ENCODE peak calls at places on chromosomes 11 and 22, in five cellular contexts. One of them, this sample, is unnamed. For H3K9me3, the result is how much of the 10 kb centered on the place peaks cover.

GRCh38 chr11:75921808-75922207 is 106.8 kb downstream of the UVRAG start:
- DNase-seq in CD8-positive, alpha-beta memory T cell: no peak
- DNase-seq in mucosa of descending colon: no peak
- DNase-seq in lower lobe of right lung: no peak
- DNase-seq in HCT116: no peak
- DNase-seq in this sample: no peak

GRCh38 chr11:111963786-111964385 is 26.7 kb downstream of the DIXDC1 start:
- DNase-seq in CD8-positive, alpha-beta memory T cell: no peak
- DNase-seq in HCT116: no peak
- DNase-seq in mucosa of descending colon: no peak
- DNase-seq in lower lobe of right lung: no peak
- DNase-seq in this sample: no peak

GRCh38 chr22:23218867-23219251 is 38.5 kb downstream of the BCR start:
- DNase-seq in lower lobe of right lung: peak
- DNase-seq in CD8-positive, alpha-beta memory T cell: no peak
- DNase-seq in HCT116: no peak
- DNase-seq in mucosa of descending colon: peak
- DNase-seq in this sample: no peak

GRCh38 chr11:71209656-71210055 is 42.7 kb downstream of the SHANK2 start:
- DNase-seq in HCT116: no peak
- DNase-seq in mucosa of descending colon: no peak
- DNase-seq in CD8-positive, alpha-beta memory T cell: no peak
- DNase-seq in lower lobe of right lung: no peak
- DNase-seq in this sample: no peak

GRCh38 chr11:102849319-102849718 is 5.9 kb upstream of the MMP3 start:
- DNase-seq in mucosa of descending colon: no peak
- DNase-seq in lower lobe of right lung: no peak
- DNase-seq in HCT116: no peak
- DNase-seq in CD8-positive, alpha-beta memory T cell: no peak
- DNase-seq in this sample: no peak

GRCh38 chr11:12599408-12600143 is 74.6 kb upstream of the TEAD1 start:
- DNase-seq in lower lobe of right lung: peak
- DNase-seq in CD8-positive, alpha-beta memory T cell: peak
- DNase-seq in HCT116: peak
- DNase-seq in mucosa of descending colon: peak
- DNase-seq in this sample: peak

GRCh38 chr22:35409783-35410662 is 10.1 kb downstream of the MCM5 start:
- DNase-seq in CD8-positive, alpha-beta memory T cell: no peak
- DNase-seq in HCT116: no peak
- DNase-seq in mucosa of descending colon: no peak
- DNase-seq in lower lobe of right lung: peak
- DNase-seq in this sample: no peak

GRCh38 chr22:35838849-35839646 is 121.4 kb downstream of the APOL5 start:
- DNase-seq in lower lobe of right lung: no peak
- DNase-seq in mucosa of descending colon: peak
- DNase-seq in HCT116: peak
- DNase-seq in CD8-positive, alpha-beta memory T cell: no peak
- DNase-seq in this sample: no peak

GRCh38 chr11:119106564-119107537 is at the start of gene C2CD2L:
- DNase-seq in CD8-positive, alpha-beta memory T cell: peak
- DNase-seq in lower lobe of right lung: peak
- DNase-seq in mucosa of descending colon: peak
- DNase-seq in HCT116: peak
- DNase-seq in this sample: no peak

GRCh38 chr11:112564228-112564955 is 303.7 kb upstream of the PLET1 start:
- DNase-seq in CD8-positive, alpha-beta memory T cell: no peak
- DNase-seq in mucosa of descending colon: peak
- DNase-seq in HCT116: no peak
- DNase-seq in lower lobe of right lung: no peak
- DNase-seq in this sample: no peak

GRCh38 chr11:46309669-46310288 is 32.3 kb downstream of the CREB3L1 start:
- DNase-seq in HCT116: peak
- DNase-seq in mucosa of descending colon: no peak
- DNase-seq in CD8-positive, alpha-beta memory T cell: no peak
- DNase-seq in lower lobe of right lung: no peak
- DNase-seq in this sample: no peak

GRCh38 chr11:106999203-106999602 is 19.1 kb downstream of the GUCY1A2 start:
- DNase-seq in mucosa of descending colon: no peak
- DNase-seq in HCT116: no peak
- DNase-seq in lower lobe of right lung: no peak
- DNase-seq in CD8-positive, alpha-beta memory T cell: no peak
- DNase-seq in this sample: no peak

GRCh38 chr11:120386774-120387371 is 50.7 kb downstream of the ARHGEF12 start:
- DNase-seq in HCT116: no peak
- DNase-seq in mucosa of descending colon: no peak
- DNase-seq in CD8-positive, alpha-beta memory T cell: no peak
- DNase-seq in lower lobe of right lung: no peak
- DNase-seq in this sample: no peak

GRCh38 chr11:124643605-124644425 is 21.2 kb downstream of the TBRG1 start:
- DNase-seq in CD8-positive, alpha-beta memory T cell: no peak
- DNase-seq in HCT116: no peak
- DNase-seq in mucosa of descending colon: no peak
- DNase-seq in lower lobe of right lung: no peak
- DNase-seq in this sample: no peak

GRCh38 chr11:63015521-63016215 is at the start of gene SLC22A8:
- DNase-seq in lower lobe of right lung: no peak
- DNase-seq in CD8-positive, alpha-beta memory T cell: no peak
- DNase-seq in mucosa of descending colon: no peak
- DNase-seq in HCT116: no peak
- DNase-seq in this sample: no peak

GRCh38 chr11:87036756-87037449 is 831 bp upstream of the TMEM135 start:
- DNase-seq in CD8-positive, alpha-beta memory T cell: no peak
- DNase-seq in lower lobe of right lung: no peak
- DNase-seq in mucosa of descending colon: no peak
- DNase-seq in HCT116: no peak
- DNase-seq in this sample: no peak

GRCh38 chr11:117189191-117189940 is 9.8 kb upstream of the TAGLN start:
- DNase-seq in lower lobe of right lung: peak
- DNase-seq in mucosa of descending colon: no peak
- DNase-seq in HCT116: no peak
- DNase-seq in CD8-positive, alpha-beta memory T cell: no peak
- DNase-seq in this sample: no peak

GRCh38 chr11:67490727-67491065 is 7.9 kb downstream of the AIP start:
- DNase-seq in CD8-positive, alpha-beta memory T cell: no peak
- DNase-seq in lower lobe of right lung: no peak
- DNase-seq in mucosa of descending colon: no peak
- DNase-seq in HCT116: no peak
- DNase-seq in this sample: no peak

GRCh38 chr11:62201376-62201775 is 7.1 kb upstream of the SCGB2A1 start:
- DNase-seq in lower lobe of right lung: no peak
- DNase-seq in HCT116: no peak
- DNase-seq in mucosa of descending colon: no peak
- DNase-seq in CD8-positive, alpha-beta memory T cell: no peak
- DNase-seq in this sample: no peak

GRCh38 chr22:20728523-20729190 is 45.3 kb upstream of the SERPIND1 start:
- DNase-seq in HCT116: no peak
- DNase-seq in CD8-positive, alpha-beta memory T cell: no peak
- DNase-seq in mucosa of descending colon: no peak
- DNase-seq in lower lobe of right lung: no peak
- DNase-seq in this sample: no peak

GRCh38 chr22:19463491-19464469 is 15.2 kb downstream of the UFD1 start:
- DNase-seq in mucosa of descending colon: no peak
- DNase-seq in CD8-positive, alpha-beta memory T cell: no peak
- DNase-seq in HCT116: no peak
- DNase-seq in lower lobe of right lung: no peak
- DNase-seq in this sample: no peak

GRCh38 chr11:114367244-114367957 is 32.9 kb downstream of the C11orf71 start:
- DNase-seq in lower lobe of right lung: no peak
- DNase-seq in HCT116: no peak
- DNase-seq in CD8-positive, alpha-beta memory T cell: no peak
- DNase-seq in mucosa of descending colon: no peak
- DNase-seq in this sample: no peak

GRCh38 chr11:43685483-43685882 is 4.9 kb downstream of the HSD17B12 start:
- DNase-seq in CD8-positive, alpha-beta memory T cell: no peak
- DNase-seq in HCT116: no peak
- DNase-seq in mucosa of descending colon: no peak
- DNase-seq in lower lobe of right lung: no peak
- DNase-seq in this sample: no peak

GRCh38 chr11:74466916-74467885 is at the start of gene KCNE3:
- DNase-seq in HCT116: no peak
- DNase-seq in CD8-positive, alpha-beta memory T cell: no peak
- DNase-seq in lower lobe of right lung: peak
- DNase-seq in mucosa of descending colon: peak
- DNase-seq in this sample: no peak

GRCh38 chr11:68142028-68142412 is 20.8 kb upstream of the CHKA start:
- DNase-seq in lower lobe of right lung: peak
- DNase-seq in CD8-positive, alpha-beta memory T cell: no peak
- DNase-seq in mucosa of descending colon: peak
- DNase-seq in HCT116: no peak
- DNase-seq in this sample: no peak

GRCh38 chr11:80779907-80780615 is 1339.2 kb upstream of the TENM4 start:
- DNase-seq in CD8-positive, alpha-beta memory T cell: no peak
- DNase-seq in lower lobe of right lung: no peak
- DNase-seq in mucosa of descending colon: no peak
- DNase-seq in HCT116: no peak
- DNase-seq in this sample: no peak

GRCh38 chr11:118109231-118109630 is 22.5 kb upstream of the SMIM35 start:
- DNase-seq in mucosa of descending colon: no peak
- DNase-seq in lower lobe of right lung: no peak
- DNase-seq in CD8-positive, alpha-beta memory T cell: no peak
- DNase-seq in HCT116: no peak
- DNase-seq in this sample: no peak

GRCh38 chr11:22763166-22763565 is 66.4 kb downstream of the SVIP start:
- DNase-seq in mucosa of descending colon: no peak
- DNase-seq in CD8-positive, alpha-beta memory T cell: no peak
- DNase-seq in HCT116: no peak
- DNase-seq in lower lobe of right lung: no peak
- DNase-seq in this sample: no peak

GRCh38 chr22:19396561-19396933 is 35.0 kb downstream of the HIRA start:
- DNase-seq in lower lobe of right lung: no peak
- DNase-seq in mucosa of descending colon: no peak
- DNase-seq in CD8-positive, alpha-beta memory T cell: no peak
- DNase-seq in HCT116: no peak
- DNase-seq in this sample: no peak

GRCh38 chr22:29380032-29380781 is 8.2 kb downstream of the AP1B1 start:
- DNase-seq in HCT116: no peak
- DNase-seq in mucosa of descending colon: no peak
- DNase-seq in lower lobe of right lung: no peak
- DNase-seq in CD8-positive, alpha-beta memory T cell: no peak
- DNase-seq in this sample: no peak

DNA sequence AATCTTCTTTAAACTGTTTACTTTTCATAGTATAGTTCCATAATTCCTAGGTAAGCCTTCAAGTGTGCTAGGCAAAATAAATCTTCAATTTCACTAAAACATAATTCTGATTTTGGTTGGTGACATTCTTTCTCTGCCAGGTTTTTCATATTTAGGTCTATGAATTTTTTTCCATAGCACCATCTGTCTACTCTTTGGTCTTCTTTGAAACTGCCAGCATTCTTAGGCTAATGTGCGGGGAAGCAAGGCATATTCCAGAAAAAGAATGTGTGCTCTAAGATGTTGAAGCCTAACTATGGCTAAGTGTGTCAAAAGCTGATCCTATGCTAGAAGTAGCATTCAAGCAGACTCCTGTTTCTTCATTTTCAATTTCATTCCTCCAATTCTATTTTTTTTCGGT is 213.9 kb upstream of the C11orf87 start:
- DNase-seq in HCT116: no peak
- DNase-seq in mucosa of descending colon: no peak
- DNase-seq in CD8-positive, alpha-beta memory T cell: no peak
- DNase-seq in lower lobe of right lung: no peak
- DNase-seq in this sample: no peak
- H3K9me3 ChIP-seq in HCT116: under half
- H3K9me3 ChIP-seq in mucosa of descending colon: under half
- H3K9me3 ChIP-seq in CD8-positive, alpha-beta memory T cell: under half
- H3K9me3 ChIP-seq in lower lobe of right lung: under half
- H3K9me3 ChIP-seq in this sample: under half

GRCh38 chr11:10543782-10544181 is 2.8 kb upstream of the RNF141 start:
- DNase-seq in HCT116: no peak
- DNase-seq in CD8-positive, alpha-beta memory T cell: no peak
- DNase-seq in lower lobe of right lung: no peak
- DNase-seq in mucosa of descending colon: no peak
- DNase-seq in this sample: no peak
- H3K4me3 ChIP-seq in HCT116: no peak
- H3K4me3 ChIP-seq in CD8-positive, alpha-beta memory T cell: no peak
- H3K4me3 ChIP-seq in lower lobe of right lung: no peak
- H3K4me3 ChIP-seq in mucosa of descending colon: no peak
- H3K4me3 ChIP-seq in this sample: no peak

DNA sequence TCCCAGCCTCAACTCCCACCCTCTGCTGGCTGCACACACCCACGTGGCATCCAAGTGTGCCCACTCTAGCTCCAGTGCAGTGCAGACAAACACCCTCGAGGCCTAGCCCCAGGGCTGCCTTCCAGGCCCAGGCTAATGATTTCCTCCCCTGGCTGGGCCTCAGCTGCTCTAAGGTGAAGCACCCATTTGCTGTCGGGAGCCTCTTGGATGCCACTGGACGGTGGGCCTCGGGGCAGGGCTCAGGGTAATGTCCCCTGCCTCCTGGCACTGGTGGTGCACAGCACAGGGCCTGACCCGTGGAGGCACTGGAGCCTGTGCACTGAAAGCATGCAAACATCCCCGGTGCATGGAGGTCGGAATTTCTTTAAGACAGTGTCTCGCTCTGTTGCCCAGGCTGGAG is 635.2 kb downstream of the TBC1D22A start:
- DNase-seq in mucosa of descending colon: no peak
- DNase-seq in lower lobe of right lung: no peak
- DNase-seq in CD8-positive, alpha-beta memory T cell: no peak
- DNase-seq in HCT116: no peak
- DNase-seq in this sample: no peak
- H3K9me3 ChIP-seq in mucosa of descending colon: under half
- H3K9me3 ChIP-seq in lower lobe of right lung: under half
- H3K9me3 ChIP-seq in CD8-positive, alpha-beta memory T cell: under half
- H3K9me3 ChIP-seq in HCT116: under half
- H3K9me3 ChIP-seq in this sample: under half

GRCh38 chr11:134332782-134333181 is 994 bp downstream of the GLB1L2 start:
- DNase-seq in CD8-positive, alpha-beta memory T cell: no peak
- DNase-seq in HCT116: no peak
- DNase-seq in lower lobe of right lung: no peak
- DNase-seq in mucosa of descending colon: no peak
- DNase-seq in this sample: no peak
- H3K4me3 ChIP-seq in CD8-positive, alpha-beta memory T cell: peak
- H3K4me3 ChIP-seq in HCT116: peak
- H3K4me3 ChIP-seq in lower lobe of right lung: peak
- H3K4me3 ChIP-seq in mucosa of descending colon: no peak
- H3K4me3 ChIP-seq in this sample: no peak

GRCh38 chr11:27553186-27553585 is 46.6 kb upstream of the LIN7C start:
- DNase-seq in CD8-positive, alpha-beta memory T cell: no peak
- DNase-seq in lower lobe of right lung: no peak
- DNase-seq in HCT116: no peak
- DNase-seq in mucosa of descending colon: no peak
- DNase-seq in this sample: no peak
- H3K9me3 ChIP-seq in CD8-positive, alpha-beta memory T cell: under half
- H3K9me3 ChIP-seq in lower lobe of right lung: under half
- H3K9me3 ChIP-seq in HCT116: under half
- H3K9me3 ChIP-seq in mucosa of descending colon: under half
- H3K9me3 ChIP-seq in this sample: under half

DNA sequence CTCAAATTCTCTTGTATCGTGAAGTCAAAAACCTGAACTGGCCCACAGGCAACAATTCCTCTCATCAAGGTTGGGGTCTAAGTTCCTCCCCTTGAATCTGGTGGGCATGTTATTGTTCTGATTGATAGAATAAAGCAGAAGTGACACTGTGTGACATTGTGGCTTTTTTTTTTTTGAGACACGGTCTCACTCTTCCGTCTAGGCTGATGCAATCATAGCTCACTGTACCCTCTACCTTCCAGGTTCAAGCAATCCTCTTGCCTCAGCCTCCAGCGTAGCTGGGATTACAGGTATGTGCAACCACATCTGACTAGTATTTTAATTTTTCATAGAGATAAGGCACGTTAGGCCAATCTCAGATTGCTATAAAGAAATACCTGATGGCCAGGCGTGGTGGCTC is 8.9 kb upstream of the PELI3 start:
- DNase-seq in CD8-positive, alpha-beta memory T cell: no peak
- DNase-seq in HCT116: no peak
- DNase-seq in mucosa of descending colon: no peak
- DNase-seq in lower lobe of right lung: no peak
- DNase-seq in this sample: no peak
- H3K4me3 ChIP-seq in CD8-positive, alpha-beta memory T cell: no peak
- H3K4me3 ChIP-seq in HCT116: no peak
- H3K4me3 ChIP-seq in mucosa of descending colon: no peak
- H3K4me3 ChIP-seq in lower lobe of right lung: no peak
- H3K4me3 ChIP-seq in this sample: no peak